ENCODE peak calls at places on chromosomes 12 and 14, in nine cellular contexts. R, E, S, Y, U, W, Q, V and A are unnamed samples. For H3K27me3, the result is how much of the 10 kb centered on the place peaks cover.

GRCh38 chr12:120750806-120751205 is 25.2 kb downstream of the ACADS start:
- DNase-seq in W (no peak), V (no peak), Y (no peak), R (no peak), E (no peak), Q (no peak), S (no peak), U (no peak), A (no peak)

GRCh38 chr12:51450816-51451215 is 26.2 kb downstream of the SLC4A8 start:
- DNase-seq in W (no peak), U (no peak), R (no peak), E (no peak), S (no peak), V (no peak), Y (no peak), Q (no peak), A (no peak)

GRCh38 chr12:52634266-52635056 is 16.1 kb upstream of the KRT73 start:
- DNase-seq in R (no peak), V (no peak), U (no peak), E (no peak), Y (peak), W (peak), Q (no peak), S (peak), A (no peak)

GRCh38 chr12:131363841-131364425 is 347.0 kb upstream of the SFSWAP start:
- DNase-seq in R (no peak), U (no peak), E (no peak), Q (no peak), Y (no peak), V (no peak), S (no peak), W (no peak), A (no peak)

GRCh38 chr14:98957211-98958047 is 314.6 kb downstream of the BCL11B start:
- DNase-seq in R (no peak), V (no peak), S (peak), Y (peak), E (no peak), W (peak), U (no peak), Q (no peak), A (no peak)

GRCh38 chr14:98819867-98820206 is 452.2 kb downstream of the BCL11B start:
- DNase-seq in V (no peak), U (no peak), E (no peak), R (no peak), W (no peak), Q (no peak), Y (no peak), S (no peak), A (no peak)

GRCh38 chr12:77228376-77228775 is 163.0 kb upstream of the E2F7 start:
- DNase-seq in U (no peak), V (no peak), W (no peak), R (no peak), S (no peak), Q (no peak), E (no peak), Y (no peak), A (no peak)

GRCh38 chr12:21656931-21657335 is 709 bp downstream of the LDHB start:
- DNase-seq in E (peak), Y (peak), U (no peak), W (peak), R (peak), S (peak), Q (peak), V (peak), A (peak)

GRCh38 chr14:95507701-95508103 is 8.7 kb downstream of the SYNE3 start:
- DNase-seq in W (no peak), Q (no peak), Y (peak), S (no peak), E (no peak), U (no peak), R (peak), V (no peak), A (peak)

GRCh38 chr14:76882646-76883045 is 56.4 kb downstream of the LRRC74A start:
- DNase-seq in W (no peak), R (no peak), Q (no peak), Y (no peak), U (no peak), E (no peak), V (no peak), S (no peak), A (no peak)

GRCh38 chr14:104105822-104106470 is 20.4 kb downstream of the ASPG start:
- DNase-seq in V (no peak), Y (peak), Q (no peak), U (no peak), S (no peak), R (no peak), E (no peak), W (peak), A (no peak)

GRCh38 chr14:103561381-103562134 is 899 bp downstream of the BAG5 start:
- DNase-seq in W (peak), R (peak), U (peak), S (peak), Y (no peak), Q (no peak), E (peak), V (peak), A (no peak)

GRCh38 chr12:24222968-24223367 is 273.5 kb upstream of the SOX5 start:
- DNase-seq in Y (no peak), S (no peak), W (no peak), V (no peak), Q (no peak), E (no peak), R (peak), U (no peak), A (peak)

GRCh38 chr12:21631367-21631766 is 26.3 kb downstream of the LDHB start:
- DNase-seq in R (no peak), U (no peak), S (no peak), Q (no peak), E (no peak), V (no peak), Y (no peak), W (no peak), A (no peak)

GRCh38 chr14:26394114-26394855 is 203.5 kb downstream of the NOVA1 start:
- DNase-seq in W (no peak), R (peak), U (no peak), S (no peak), Y (peak), V (peak), Q (no peak), E (peak), A (no peak)

GRCh38 chr12:107767466-107767865 is 6.5 kb upstream of the PRDM4 start:
- DNase-seq in Q (no peak), V (no peak), U (no peak), E (no peak), W (no peak), S (no peak), R (no peak), Y (no peak), A (no peak)
- H3K27me3 ChIP-seq in Q (under half), V (under half), U (under half), E (under half), W (under half), S (under half), R (under half), Y (under half), A (under half)

DNA sequence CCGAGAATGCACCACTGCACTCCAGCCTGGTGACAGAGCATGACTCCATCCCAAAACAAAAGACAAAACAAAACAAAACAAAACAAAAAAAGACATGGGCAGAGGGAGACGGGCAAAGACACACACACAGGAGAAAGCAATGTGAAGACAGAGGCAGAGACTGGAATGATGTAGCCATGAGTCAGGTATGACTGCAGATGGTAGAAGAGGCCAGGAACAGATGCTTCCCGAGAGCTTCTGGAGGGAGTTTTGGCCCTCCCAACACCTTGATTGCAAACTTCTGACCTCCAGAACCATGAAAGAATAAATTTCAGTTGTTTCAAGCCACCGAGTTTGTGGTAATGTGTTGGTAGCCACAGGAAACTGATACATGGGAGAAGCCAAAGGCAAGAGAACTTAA is 27.1 kb downstream of the VWF start:
- DNase-seq in V (no peak), U (no peak), S (no peak), R (peak), W (no peak), Y (no peak), Q (no peak), E (no peak), A (peak)
- H3K27ac ChIP-seq in V (no peak), U (no peak), S (no peak), R (no peak), W (no peak), Y (no peak), Q (no peak), E (no peak), A (peak)

DNA sequence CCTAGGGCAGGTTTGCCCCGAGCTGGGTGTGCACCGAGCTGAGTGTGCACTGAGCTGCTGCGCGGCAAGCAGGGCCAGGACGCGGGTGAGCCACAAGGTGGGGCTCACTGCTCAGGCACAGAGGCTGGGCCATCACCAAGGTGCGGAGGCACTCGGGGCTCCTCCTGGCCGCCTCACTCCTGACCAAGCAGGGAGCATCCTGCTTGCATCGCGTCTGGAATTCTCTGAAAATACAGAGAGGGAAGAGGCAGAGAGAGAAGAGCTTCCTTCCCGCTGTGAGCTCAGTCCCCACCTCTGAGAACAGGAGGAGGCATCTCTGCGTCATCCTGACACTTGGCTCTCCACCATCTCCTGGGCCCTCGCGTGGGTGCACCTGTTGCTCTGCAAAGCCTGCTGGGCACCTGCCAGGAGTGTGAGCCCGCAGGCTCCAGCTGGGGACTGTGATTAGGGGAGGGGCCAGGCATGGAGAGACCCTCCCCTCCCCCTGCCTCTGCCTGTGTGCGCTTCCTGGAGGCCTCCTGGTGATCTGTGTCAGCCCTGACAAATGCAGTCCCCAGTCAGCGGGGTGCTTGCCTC is 116.3 kb downstream of the GLT1D1 start:
- DNase-seq in Y (peak), R (no peak), E (peak), U (no peak), Q (no peak), W (no peak), V (peak), S (no peak), A (no peak)
- H3K4me3 ChIP-seq in Y (no peak), R (no peak), E (no peak), U (no peak), Q (no peak), W (no peak), V (no peak), S (no peak), A (no peak)

DNA sequence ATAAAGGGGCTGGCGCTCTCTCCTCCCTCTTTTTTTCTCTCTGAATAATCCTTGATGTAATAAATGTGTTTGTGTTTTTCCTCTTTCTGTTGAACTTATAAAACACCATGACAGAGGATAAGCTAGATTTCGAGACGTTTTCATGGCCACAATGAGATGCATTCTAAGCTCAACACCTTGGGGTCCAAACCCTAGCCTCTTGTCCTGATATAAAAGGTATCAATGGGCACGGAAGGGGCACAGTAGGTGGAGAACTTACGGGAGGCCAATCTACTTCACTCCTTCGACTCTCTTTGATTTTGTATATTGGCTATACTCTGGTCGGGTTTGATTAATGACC is 6.0 kb upstream of the ALX1 start:
- DNase-seq in U (no peak), Q (no peak), Y (no peak), V (no peak), W (no peak), S (no peak), R (no peak), E (no peak), A (no peak)
- H3K27me3 ChIP-seq in U (under half), Q (under half), Y (under half), V (half or more), W (half or more), S (half or more), R (under half), E (under half), A (under half)

DNA sequence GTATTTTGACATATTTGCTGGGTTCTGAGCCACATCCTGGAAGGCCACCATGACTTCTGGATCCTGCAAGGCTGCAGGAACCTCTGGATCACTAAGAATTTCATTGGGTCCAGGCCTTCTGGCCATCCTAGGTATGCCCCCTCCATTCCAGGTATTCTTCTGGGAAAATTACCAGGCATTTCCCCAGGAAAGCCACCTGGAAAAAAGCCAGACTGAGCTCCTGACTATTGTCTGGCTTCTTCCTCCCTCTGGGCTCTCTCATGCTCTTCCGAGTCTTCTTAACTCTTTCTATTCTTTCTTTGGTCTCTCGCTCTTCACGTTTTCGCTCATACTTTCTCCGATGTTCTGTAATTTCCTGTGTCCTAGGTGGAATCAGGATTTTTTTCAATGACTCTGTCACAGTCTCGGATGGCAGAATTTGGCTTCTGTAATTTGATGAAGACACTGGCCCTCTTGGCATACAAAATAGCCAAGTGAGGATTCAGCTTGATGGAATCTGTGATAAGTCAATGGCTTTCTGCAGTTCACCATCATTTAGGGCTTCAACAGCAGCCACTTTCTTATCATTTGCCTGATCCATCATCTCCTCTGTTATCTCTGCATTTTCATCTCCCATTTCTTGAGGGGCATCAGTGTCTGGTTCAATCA is 42.6 kb downstream of the ATP23 start:
- DNase-seq in Y (no peak), R (no peak), S (no peak), U (no peak), E (no peak), V (no peak), W (no peak), Q (no peak), A (no peak)
- H3K27ac ChIP-seq in Y (no peak), R (no peak), S (no peak), U (no peak), E (no peak), V (no peak), W (no peak), Q (no peak), A (no peak)

DNA sequence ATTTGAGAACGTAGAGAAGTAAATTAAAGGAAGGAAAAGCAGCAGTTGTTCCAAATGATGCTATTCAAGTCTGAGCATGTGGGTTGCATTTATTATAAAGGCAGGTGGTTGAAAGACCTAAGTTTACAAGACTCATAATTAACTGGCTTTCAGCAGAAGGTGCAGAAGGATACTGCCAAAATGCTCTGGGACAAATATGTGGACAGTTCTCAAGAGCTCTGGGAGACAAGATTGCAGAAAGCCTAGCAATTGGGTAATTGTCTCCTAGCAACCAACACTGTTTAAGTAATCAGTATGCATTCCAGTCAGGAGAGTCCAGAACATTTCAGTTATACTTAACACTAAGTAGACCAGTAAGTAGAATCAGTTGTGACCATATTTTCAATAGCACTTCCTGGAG is 131.5 kb downstream of the GPR135 start:
- DNase-seq in Q (no peak), R (peak), V (peak), S (peak), U (no peak), W (no peak), Y (no peak), E (peak), A (no peak)
- H3K4me3 ChIP-seq in Q (no peak), R (no peak), V (no peak), S (no peak), U (no peak), W (no peak), Y (no peak), E (no peak), A (no peak)

GRCh38 chr14:60641722-60642269 is 7.5 kb downstream of the SIX1 start:
- DNase-seq in W (no peak), R (no peak), Q (no peak), E (no peak), U (no peak), Y (no peak), S (no peak), V (no peak), A (no peak)
- H3K27me3 ChIP-seq in W (half or more), R (under half), Q (under half), E (under half), U (under half), Y (half or more), S (half or more), V (half or more), A (under half)